ENCODE peak calls at places on chromosomes 7 and 10, in five cellular contexts. I is GM23248, V is COR-L47, N is colonic mucosa, O is posterior vena cava. S is an unnamed sample.

GRCh38 chr10:84181631-84182030 is 8.0 kb downstream of the GPR15LG start:
- DNase-seq in I (no peak), V (no peak), N (no peak), O (no peak), S (no peak)

GRCh38 chr7:55523366-55523765 is 48.9 kb downstream of the VOPP1 start:
- DNase-seq in I (peak; percentile 23), V (no peak), N (no peak), O (no peak), S (no peak)

GRCh38 chr10:72122221-72122620 is 33.9 kb upstream of the SPOCK2 start:
- DNase-seq in I (no peak), V (no peak), N (no peak), O (no peak), S (no peak)

GRCh38 chr7:21927693-21928092 is 18.0 kb downstream of the CDCA7L start:
- DNase-seq in I (no peak), V (no peak), N (no peak), O (no peak), S (no peak)

GRCh38 chr10:12768156-12768731 is 233.3 kb downstream of the CCDC3 start:
- DNase-seq in I (peak; percentile 36), V (no peak), N (no peak), O (no peak), S (no peak)

GRCh38 chr7:142808802-142809583 is 38.2 kb downstream of the PRSS2 start:
- DNase-seq in I (peak; percentile 20), V (no peak), N (peak; percentile 53), O (no peak), S (peak; percentile 100)

GRCh38 chr10:126972622-126973414 is 67.6 kb downstream of the DOCK1 start:
- DNase-seq in I (peak; percentile 91), V (no peak), N (no peak), O (no peak), S (no peak)

GRCh38 chr7:35875292-35875691 is 74.4 kb downstream of the SEPTIN7 start:
- DNase-seq in I (peak; percentile 54), V (no peak), N (no peak), O (no peak), S (no peak)

GRCh38 chr7:24456526-24457214 is 116.6 kb upstream of the PALS2 start:
- DNase-seq in I (no peak), V (no peak), N (no peak), O (no peak), S (peak; percentile 21)

GRCh38 chr7:28984631-28985030 is 26.5 kb upstream of the TRIL start:
- DNase-seq in I (peak; percentile 94), V (no peak), N (peak; percentile 31), O (peak; percentile 85), S (no peak)

S was measured in MM.1S.